ENCODE peak calls at places on chromosomes 4 and X, in five cellular contexts. One of them, this sample, is unnamed.

GRCh38 chr4:46051392-46051791 is 72.5 kb downstream of the GABRG1 start:
- DNase-seq in activated CD4-positive, alpha-beta T cell treated with anti-CD3 and anti-CD28 coated beads for 24 hours: no peak
- DNase-seq in HFFc6: no peak
- DNase-seq in H9: no peak
- DNase-seq in thyroid gland: no peak
- DNase-seq in this sample: no peak

GRCh38 chr4:133149932-133150642 is 993 bp downstream of the PCDH10 start:
- DNase-seq in activated CD4-positive, alpha-beta T cell treated with anti-CD3 and anti-CD28 coated beads for 24 hours: no peak
- DNase-seq in HFFc6: peak
- DNase-seq in H9: peak
- DNase-seq in thyroid gland: no peak
- DNase-seq in this sample: no peak

GRCh38 chr4:182492456-182492855 is 249.3 kb downstream of the TENM3 start:
- DNase-seq in activated CD4-positive, alpha-beta T cell treated with anti-CD3 and anti-CD28 coated beads for 24 hours: no peak
- DNase-seq in HFFc6: peak
- DNase-seq in H9: no peak
- DNase-seq in thyroid gland: no peak
- DNase-seq in this sample: no peak

GRCh38 chrX:22135171-22135711 is 103.1 kb downstream of the PHEX start:
- DNase-seq in activated CD4-positive, alpha-beta T cell treated with anti-CD3 and anti-CD28 coated beads for 24 hours: no peak
- DNase-seq in HFFc6: no peak
- DNase-seq in H9: no peak
- DNase-seq in thyroid gland: peak
- DNase-seq in this sample: no peak

GRCh38 chr4:41455215-41455614 is 82.7 kb upstream of the LIMCH1 start:
- DNase-seq in activated CD4-positive, alpha-beta T cell treated with anti-CD3 and anti-CD28 coated beads for 24 hours: no peak
- DNase-seq in HFFc6: no peak
- DNase-seq in H9: peak
- DNase-seq in thyroid gland: no peak
- DNase-seq in this sample: no peak

GRCh38 chr4:86453044-86453501 is 93.2 kb upstream of the MAPK10 start:
- DNase-seq in activated CD4-positive, alpha-beta T cell treated with anti-CD3 and anti-CD28 coated beads for 24 hours: no peak
- DNase-seq in HFFc6: no peak
- DNase-seq in H9: no peak
- DNase-seq in thyroid gland: peak
- DNase-seq in this sample: no peak

GRCh38 chr4:41360214-41360910 is 103.6 kb downstream of the UCHL1 start:
- DNase-seq in activated CD4-positive, alpha-beta T cell treated with anti-CD3 and anti-CD28 coated beads for 24 hours: no peak
- DNase-seq in HFFc6: no peak
- DNase-seq in H9: peak
- DNase-seq in thyroid gland: peak
- DNase-seq in this sample: peak

GRCh38 chrX:46927718-46928117 is 15.5 kb downstream of the JADE3 start:
- DNase-seq in activated CD4-positive, alpha-beta T cell treated with anti-CD3 and anti-CD28 coated beads for 24 hours: no peak
- DNase-seq in HFFc6: no peak
- DNase-seq in H9: no peak
- DNase-seq in thyroid gland: no peak
- DNase-seq in this sample: no peak

GRCh38 chr4:622996-623913 is 2.1 kb upstream of the PDE6B start:
- DNase-seq in activated CD4-positive, alpha-beta T cell treated with anti-CD3 and anti-CD28 coated beads for 24 hours: no peak
- DNase-seq in HFFc6: no peak
- DNase-seq in H9: peak
- DNase-seq in thyroid gland: no peak
- DNase-seq in this sample: no peak

GRCh38 chr4:32991663-32992062 is 2271.5 kb downstream of the PCDH7 start:
- DNase-seq in activated CD4-positive, alpha-beta T cell treated with anti-CD3 and anti-CD28 coated beads for 24 hours: no peak
- DNase-seq in HFFc6: no peak
- DNase-seq in H9: no peak
- DNase-seq in thyroid gland: no peak
- DNase-seq in this sample: no peak

GRCh38 chr4:105633241-105633640 is 75.2 kb downstream of the INTS12 start:
- DNase-seq in activated CD4-positive, alpha-beta T cell treated with anti-CD3 and anti-CD28 coated beads for 24 hours: no peak
- DNase-seq in HFFc6: no peak
- DNase-seq in H9: no peak
- DNase-seq in thyroid gland: no peak
- DNase-seq in this sample: no peak

GRCh38 chr4:138051157-138051556 is 191.0 kb downstream of the SLC7A11 start:
- DNase-seq in activated CD4-positive, alpha-beta T cell treated with anti-CD3 and anti-CD28 coated beads for 24 hours: no peak
- DNase-seq in HFFc6: peak
- DNase-seq in H9: no peak
- DNase-seq in thyroid gland: no peak
- DNase-seq in this sample: no peak

GRCh38 chrX:8067754-8068469 is 103.2 kb downstream of the VCX2 start:
- DNase-seq in activated CD4-positive, alpha-beta T cell treated with anti-CD3 and anti-CD28 coated beads for 24 hours: no peak
- DNase-seq in HFFc6: no peak
- DNase-seq in H9: no peak
- DNase-seq in thyroid gland: no peak
- DNase-seq in this sample: no peak

GRCh38 chr4:99324978-99325377 is 3.8 kb upstream of the ADH1B start:
- DNase-seq in activated CD4-positive, alpha-beta T cell treated with anti-CD3 and anti-CD28 coated beads for 24 hours: no peak
- DNase-seq in HFFc6: peak
- DNase-seq in H9: no peak
- DNase-seq in thyroid gland: peak
- DNase-seq in this sample: no peak

GRCh38 chrX:10377427-10377826 is 220.7 kb downstream of the CLCN4 start:
- DNase-seq in activated CD4-positive, alpha-beta T cell treated with anti-CD3 and anti-CD28 coated beads for 24 hours: no peak
- DNase-seq in HFFc6: no peak
- DNase-seq in H9: no peak
- DNase-seq in thyroid gland: no peak
- DNase-seq in this sample: no peak

GRCh38 chr4:19026281-19026680 is 1004.7 kb upstream of the LCORL start:
- DNase-seq in activated CD4-positive, alpha-beta T cell treated with anti-CD3 and anti-CD28 coated beads for 24 hours: no peak
- DNase-seq in HFFc6: no peak
- DNase-seq in H9: no peak
- DNase-seq in thyroid gland: peak
- DNase-seq in this sample: no peak

GRCh38 chrX:38803609-38804480 is 2.6 kb downstream of the MID1IP1 start:
- DNase-seq in activated CD4-positive, alpha-beta T cell treated with anti-CD3 and anti-CD28 coated beads for 24 hours: peak
- DNase-seq in HFFc6: peak
- DNase-seq in H9: peak
- DNase-seq in thyroid gland: peak
- DNase-seq in this sample: peak

GRCh38 chrX:111119341-111119740 is 23.4 kb downstream of the PAK3 start:
- DNase-seq in activated CD4-positive, alpha-beta T cell treated with anti-CD3 and anti-CD28 coated beads for 24 hours: no peak
- DNase-seq in HFFc6: no peak
- DNase-seq in H9: no peak
- DNase-seq in thyroid gland: no peak
- DNase-seq in this sample: no peak

GRCh38 chr4:25489221-25489797 is 112.2 kb downstream of the ANAPC4 start:
- DNase-seq in activated CD4-positive, alpha-beta T cell treated with anti-CD3 and anti-CD28 coated beads for 24 hours: no peak
- DNase-seq in HFFc6: no peak
- DNase-seq in H9: no peak
- DNase-seq in thyroid gland: no peak
- DNase-seq in this sample: no peak

GRCh38 chr4:10656988-10657387 is 27.6 kb downstream of the CLNK start:
- DNase-seq in activated CD4-positive, alpha-beta T cell treated with anti-CD3 and anti-CD28 coated beads for 24 hours: no peak
- DNase-seq in HFFc6: peak
- DNase-seq in H9: no peak
- DNase-seq in thyroid gland: no peak
- DNase-seq in this sample: no peak

GRCh38 chr4:24657768-24658617 is 73.6 kb upstream of the DHX15 start:
- DNase-seq in activated CD4-positive, alpha-beta T cell treated with anti-CD3 and anti-CD28 coated beads for 24 hours: no peak
- DNase-seq in HFFc6: peak
- DNase-seq in H9: no peak
- DNase-seq in thyroid gland: peak
- DNase-seq in this sample: peak

GRCh38 chr4:52197351-52197750 is 146.2 kb downstream of the SPATA18 start:
- DNase-seq in activated CD4-positive, alpha-beta T cell treated with anti-CD3 and anti-CD28 coated beads for 24 hours: no peak
- DNase-seq in HFFc6: no peak
- DNase-seq in H9: no peak
- DNase-seq in thyroid gland: no peak
- DNase-seq in this sample: no peak

GRCh38 chr4:151766691-151767090 is 5.9 kb upstream of the GATB start:
- DNase-seq in activated CD4-positive, alpha-beta T cell treated with anti-CD3 and anti-CD28 coated beads for 24 hours: no peak
- DNase-seq in HFFc6: no peak
- DNase-seq in H9: no peak
- DNase-seq in thyroid gland: no peak
- DNase-seq in this sample: no peak

GRCh38 chrX:136046295-136046894 is 61.2 kb downstream of the SLC9A6 start:
- DNase-seq in activated CD4-positive, alpha-beta T cell treated with anti-CD3 and anti-CD28 coated beads for 24 hours: no peak
- DNase-seq in HFFc6: no peak
- DNase-seq in H9: no peak
- DNase-seq in thyroid gland: no peak
- DNase-seq in this sample: no peak

GRCh38 chr4:130591091-130591490 is 1495.1 kb downstream of the C4orf33 start:
- DNase-seq in activated CD4-positive, alpha-beta T cell treated with anti-CD3 and anti-CD28 coated beads for 24 hours: no peak
- DNase-seq in HFFc6: no peak
- DNase-seq in H9: no peak
- DNase-seq in thyroid gland: no peak
- DNase-seq in this sample: no peak

GRCh38 chr4:86556791-86557415 is 37.2 kb upstream of the PTPN13 start:
- DNase-seq in activated CD4-positive, alpha-beta T cell treated with anti-CD3 and anti-CD28 coated beads for 24 hours: no peak
- DNase-seq in HFFc6: no peak
- DNase-seq in H9: no peak
- DNase-seq in thyroid gland: no peak
- DNase-seq in this sample: no peak

GRCh38 chrX:38961936-38962335 is 160.7 kb downstream of the MID1IP1 start:
- DNase-seq in activated CD4-positive, alpha-beta T cell treated with anti-CD3 and anti-CD28 coated beads for 24 hours: no peak
- DNase-seq in HFFc6: no peak
- DNase-seq in H9: no peak
- DNase-seq in thyroid gland: no peak
- DNase-seq in this sample: no peak

GRCh38 chr4:81756973-81757372 is 285.3 kb upstream of the RASGEF1B start:
- DNase-seq in activated CD4-positive, alpha-beta T cell treated with anti-CD3 and anti-CD28 coated beads for 24 hours: no peak
- DNase-seq in HFFc6: no peak
- DNase-seq in H9: no peak
- DNase-seq in thyroid gland: no peak
- DNase-seq in this sample: no peak

GRCh38 chrX:40684092-40684491 is 36.7 kb upstream of the CXorf38 start:
- DNase-seq in activated CD4-positive, alpha-beta T cell treated with anti-CD3 and anti-CD28 coated beads for 24 hours: no peak
- DNase-seq in HFFc6: no peak
- DNase-seq in H9: no peak
- DNase-seq in thyroid gland: no peak
- DNase-seq in this sample: no peak

GRCh38 chr4:38728651-38729141 is 54.1 kb downstream of the TLR10 start:
- DNase-seq in activated CD4-positive, alpha-beta T cell treated with anti-CD3 and anti-CD28 coated beads for 24 hours: no peak
- DNase-seq in HFFc6: no peak
- DNase-seq in H9: peak
- DNase-seq in thyroid gland: peak
- DNase-seq in this sample: peak

This sample was measured in iPS-NIHi11.